ENCODE peak calls at places on chromosomes 16 and 17, in seven cellular contexts. One of them, this sample, is unnamed.

GRCh38 chr17:33234930-33235685 is 58.0 kb downstream of the ASIC2 start:
- DNase-seq in cardiac fibroblast: peak
- DNase-seq in colonic mucosa: peak
- DNase-seq in adrenal gland: peak
- DNase-seq in DND-41: no peak
- DNase-seq in PC-9: peak
- DNase-seq in AG04450: peak
- DNase-seq in this sample: peak

GRCh38 chr17:59046192-59046591 is 60.5 kb downstream of the TRIM37 start:
- DNase-seq in cardiac fibroblast: peak
- DNase-seq in colonic mucosa: no peak
- DNase-seq in adrenal gland: no peak
- DNase-seq in DND-41: no peak
- DNase-seq in PC-9: no peak
- DNase-seq in AG04450: peak
- DNase-seq in this sample: no peak

GRCh38 chr16:77277141-77277540 is 77.9 kb downstream of the SYCE1L start:
- DNase-seq in cardiac fibroblast: no peak
- DNase-seq in colonic mucosa: no peak
- DNase-seq in adrenal gland: no peak
- DNase-seq in DND-41: no peak
- DNase-seq in PC-9: no peak
- DNase-seq in AG04450: no peak
- DNase-seq in this sample: no peak

GRCh38 chr17:2025622-2026309 is 632 bp upstream of the RTN4RL1 start:
- DNase-seq in cardiac fibroblast: peak
- DNase-seq in colonic mucosa: peak
- DNase-seq in adrenal gland: peak
- DNase-seq in DND-41: peak
- DNase-seq in PC-9: peak
- DNase-seq in AG04450: no peak
- DNase-seq in this sample: no peak

GRCh38 chr16:65547799-65548446 is 426.1 kb upstream of the CDH11 start:
- DNase-seq in cardiac fibroblast: peak
- DNase-seq in colonic mucosa: no peak
- DNase-seq in adrenal gland: no peak
- DNase-seq in DND-41: no peak
- DNase-seq in PC-9: no peak
- DNase-seq in AG04450: peak
- DNase-seq in this sample: no peak

GRCh38 chr16:79170565-79171242 is 429.8 kb downstream of the MAF start:
- DNase-seq in cardiac fibroblast: no peak
- DNase-seq in colonic mucosa: no peak
- DNase-seq in adrenal gland: peak
- DNase-seq in DND-41: no peak
- DNase-seq in PC-9: no peak
- DNase-seq in AG04450: no peak
- DNase-seq in this sample: no peak

GRCh38 chr16:50692999-50693781 is at the start of gene NOD2:
- DNase-seq in cardiac fibroblast: no peak
- DNase-seq in colonic mucosa: no peak
- DNase-seq in adrenal gland: peak
- DNase-seq in DND-41: no peak
- DNase-seq in PC-9: peak
- DNase-seq in AG04450: no peak
- DNase-seq in this sample: peak

GRCh38 chr17:77875881-77876509 is 82.5 kb upstream of the TNRC6C start:
- DNase-seq in cardiac fibroblast: peak
- DNase-seq in colonic mucosa: no peak
- DNase-seq in adrenal gland: no peak
- DNase-seq in DND-41: no peak
- DNase-seq in PC-9: no peak
- DNase-seq in AG04450: no peak
- DNase-seq in this sample: peak

GRCh38 chr17:27345141-27345904 is 51.4 kb downstream of the WSB1 start:
- DNase-seq in cardiac fibroblast: no peak
- DNase-seq in colonic mucosa: no peak
- DNase-seq in adrenal gland: peak
- DNase-seq in DND-41: no peak
- DNase-seq in PC-9: no peak
- DNase-seq in AG04450: no peak
- DNase-seq in this sample: no peak

GRCh38 chr17:60391419-60392041 is 403 bp downstream of the USP32 start:
- DNase-seq in cardiac fibroblast: no peak
- DNase-seq in colonic mucosa: no peak
- DNase-seq in adrenal gland: no peak
- DNase-seq in DND-41: no peak
- DNase-seq in PC-9: no peak
- DNase-seq in AG04450: no peak
- DNase-seq in this sample: no peak

GRCh38 chr17:63841350-63842172 is 924 bp downstream of the SMARCD2 start:
- DNase-seq in cardiac fibroblast: peak
- DNase-seq in colonic mucosa: peak
- DNase-seq in adrenal gland: peak
- DNase-seq in DND-41: peak
- DNase-seq in PC-9: no peak
- DNase-seq in AG04450: no peak
- DNase-seq in this sample: peak

GRCh38 chr16:84851192-84852127 is 31.7 kb downstream of the CRISPLD2 start:
- DNase-seq in cardiac fibroblast: peak
- DNase-seq in colonic mucosa: no peak
- DNase-seq in adrenal gland: no peak
- DNase-seq in DND-41: no peak
- DNase-seq in PC-9: peak
- DNase-seq in AG04450: peak
- DNase-seq in this sample: no peak

GRCh38 chr16:66714659-66715307 is 18.2 kb upstream of the CMTM4 start:
- DNase-seq in cardiac fibroblast: no peak
- DNase-seq in colonic mucosa: peak
- DNase-seq in adrenal gland: no peak
- DNase-seq in DND-41: no peak
- DNase-seq in PC-9: no peak
- DNase-seq in AG04450: no peak
- DNase-seq in this sample: no peak

GRCh38 chr17:66549731-66550207 is 247.4 kb downstream of the PRKCA start:
- DNase-seq in cardiac fibroblast: peak
- DNase-seq in colonic mucosa: no peak
- DNase-seq in adrenal gland: no peak
- DNase-seq in DND-41: no peak
- DNase-seq in PC-9: peak
- DNase-seq in AG04450: peak
- DNase-seq in this sample: no peak

GRCh38 chr16:12231666-12232065 is 255.1 kb downstream of the SNX29 start:
- DNase-seq in cardiac fibroblast: peak
- DNase-seq in colonic mucosa: no peak
- DNase-seq in adrenal gland: no peak
- DNase-seq in DND-41: no peak
- DNase-seq in PC-9: no peak
- DNase-seq in AG04450: peak
- DNase-seq in this sample: no peak

GRCh38 chr16:87496101-87496801 is 3.4 kb upstream of the ZCCHC14 start:
- DNase-seq in cardiac fibroblast: no peak
- DNase-seq in colonic mucosa: no peak
- DNase-seq in adrenal gland: no peak
- DNase-seq in DND-41: no peak
- DNase-seq in PC-9: no peak
- DNase-seq in AG04450: no peak
- DNase-seq in this sample: peak

GRCh38 chr16:16062023-16062932 is 112.9 kb downstream of the ABCC1 start:
- DNase-seq in cardiac fibroblast: no peak
- DNase-seq in colonic mucosa: no peak
- DNase-seq in adrenal gland: no peak
- DNase-seq in DND-41: peak
- DNase-seq in PC-9: no peak
- DNase-seq in AG04450: no peak
- DNase-seq in this sample: peak

GRCh38 chr17:77572065-77572601 is 386.4 kb upstream of the TNRC6C start:
- DNase-seq in cardiac fibroblast: no peak
- DNase-seq in colonic mucosa: no peak
- DNase-seq in adrenal gland: no peak
- DNase-seq in DND-41: no peak
- DNase-seq in PC-9: no peak
- DNase-seq in AG04450: no peak
- DNase-seq in this sample: no peak

GRCh38 chr17:47663997-47664941 is 14.6 kb downstream of the KPNB1 start:
- DNase-seq in cardiac fibroblast: peak
- DNase-seq in colonic mucosa: peak
- DNase-seq in adrenal gland: peak
- DNase-seq in DND-41: peak
- DNase-seq in PC-9: peak
- DNase-seq in AG04450: no peak
- DNase-seq in this sample: peak

GRCh38 chr17:79728169-79728907 is 2.4 kb upstream of the ENPP7 start:
- DNase-seq in cardiac fibroblast: peak
- DNase-seq in colonic mucosa: peak
- DNase-seq in adrenal gland: peak
- DNase-seq in DND-41: peak
- DNase-seq in PC-9: peak
- DNase-seq in AG04450: peak
- DNase-seq in this sample: peak
- H3K4me3 ChIP-seq in cardiac fibroblast: peak
- H3K4me3 ChIP-seq in colonic mucosa: peak
- H3K4me3 ChIP-seq in adrenal gland: peak
- H3K4me3 ChIP-seq in DND-41: no peak
- H3K4me3 ChIP-seq in PC-9: no peak
- H3K4me3 ChIP-seq in AG04450: peak
- H3K4me3 ChIP-seq in this sample: no peak

GRCh38 chr16:59188029-59188428 is 453.9 kb upstream of the GOT2 start:
- DNase-seq in cardiac fibroblast: no peak
- DNase-seq in colonic mucosa: no peak
- DNase-seq in adrenal gland: no peak
- DNase-seq in DND-41: no peak
- DNase-seq in PC-9: no peak
- DNase-seq in AG04450: no peak
- DNase-seq in this sample: no peak

GRCh38 chr16:59198487-59198886 is 464.4 kb upstream of the GOT2 start:
- DNase-seq in cardiac fibroblast: no peak
- DNase-seq in colonic mucosa: no peak
- DNase-seq in adrenal gland: no peak
- DNase-seq in DND-41: no peak
- DNase-seq in PC-9: no peak
- DNase-seq in AG04450: no peak
- DNase-seq in this sample: no peak

GRCh38 chr16:59195242-59195641 is 461.1 kb upstream of the GOT2 start:
- DNase-seq in cardiac fibroblast: no peak
- DNase-seq in colonic mucosa: no peak
- DNase-seq in adrenal gland: no peak
- DNase-seq in DND-41: no peak
- DNase-seq in PC-9: no peak
- DNase-seq in AG04450: no peak
- DNase-seq in this sample: no peak

DNA sequence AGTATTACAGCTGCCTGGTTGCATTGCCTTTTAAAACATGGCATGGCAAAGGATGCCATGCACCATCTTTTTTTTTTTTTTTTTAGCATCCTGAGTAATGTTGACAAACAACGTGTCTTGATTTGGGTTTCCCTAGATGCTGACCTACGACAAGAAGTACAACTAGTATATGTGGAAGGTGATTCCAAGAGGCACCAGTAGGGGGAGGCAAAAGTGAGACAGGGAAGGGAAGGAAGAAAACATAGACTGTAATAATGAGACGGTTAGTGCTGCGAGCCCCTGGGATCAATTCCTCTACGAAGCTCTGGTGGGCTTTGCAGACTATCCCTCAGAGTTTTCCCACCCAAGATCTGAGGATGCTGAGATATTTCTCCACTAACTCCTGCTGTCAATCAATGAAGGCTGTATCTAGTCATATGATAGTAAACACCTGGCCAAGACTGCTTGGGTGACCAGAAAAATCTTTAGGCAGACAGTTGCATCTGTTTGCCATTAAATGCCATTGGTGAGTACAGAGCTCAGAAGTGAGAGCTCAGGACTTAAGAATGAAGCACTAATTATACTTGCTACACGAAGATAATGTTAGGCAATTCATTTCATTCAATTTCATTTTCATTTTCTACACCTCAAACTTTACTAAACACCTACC is 458.6 kb upstream of the GOT2 start:
- DNase-seq in cardiac fibroblast: peak
- DNase-seq in colonic mucosa: peak
- DNase-seq in adrenal gland: no peak
- DNase-seq in DND-41: peak
- DNase-seq in PC-9: peak
- DNase-seq in AG04450: no peak
- DNase-seq in this sample: peak
- TF ChIP-seq CTCF in cardiac fibroblast: peak
- TF ChIP-seq CTCF in colonic mucosa: no peak
- TF ChIP-seq CTCF in adrenal gland: peak
- TF ChIP-seq CTCF in DND-41: peak
- TF ChIP-seq CTCF in PC-9: peak
- TF ChIP-seq CTCF in AG04450: peak
- TF ChIP-seq CTCF in this sample: peak

DNA sequence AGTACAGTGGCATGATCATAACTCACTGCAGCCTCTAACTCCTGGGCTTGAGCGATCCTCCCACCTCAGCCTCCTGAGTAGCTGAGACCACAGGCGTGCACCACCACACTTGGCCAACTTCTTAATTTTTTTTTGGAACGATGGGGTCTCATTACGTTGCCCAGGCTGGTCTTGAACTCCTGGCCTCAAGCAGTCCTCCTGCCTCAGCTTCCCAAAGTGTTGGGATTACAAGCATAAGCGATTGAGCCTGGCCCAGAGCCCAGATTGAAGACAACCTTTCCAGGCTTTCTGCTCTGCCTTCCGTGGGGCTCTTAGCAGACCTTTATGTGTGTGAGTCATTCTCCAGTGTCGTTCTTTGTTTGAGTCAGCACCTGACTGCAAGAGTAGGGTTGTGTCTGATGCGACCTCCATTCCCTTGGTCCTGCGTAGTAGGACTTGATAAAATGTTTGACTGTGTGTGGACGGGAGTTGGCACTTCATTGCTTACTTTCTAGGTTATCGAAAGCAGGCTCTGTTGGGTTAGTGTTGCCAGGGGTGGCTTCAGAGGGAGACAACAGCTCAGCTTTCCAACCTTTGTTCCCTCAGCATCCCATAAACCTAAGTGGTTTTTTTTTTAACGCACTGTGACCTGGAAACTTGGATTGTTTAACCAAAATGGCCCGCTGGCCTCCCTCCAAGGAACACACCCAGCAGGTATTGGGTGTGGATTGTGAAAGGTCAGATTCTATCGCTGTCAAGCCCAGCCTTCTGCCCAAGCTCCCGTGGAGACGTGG is 26.4 kb downstream of the EEF2K start:
- DNase-seq in cardiac fibroblast: peak
- DNase-seq in colonic mucosa: peak
- DNase-seq in adrenal gland: no peak
- DNase-seq in DND-41: no peak
- DNase-seq in PC-9: peak
- DNase-seq in AG04450: no peak
- DNase-seq in this sample: peak
- H3K4me3 ChIP-seq in cardiac fibroblast: no peak
- H3K4me3 ChIP-seq in colonic mucosa: no peak
- H3K4me3 ChIP-seq in adrenal gland: no peak
- H3K4me3 ChIP-seq in DND-41: no peak
- H3K4me3 ChIP-seq in PC-9: peak
- H3K4me3 ChIP-seq in AG04450: no peak
- H3K4me3 ChIP-seq in this sample: no peak

DNA sequence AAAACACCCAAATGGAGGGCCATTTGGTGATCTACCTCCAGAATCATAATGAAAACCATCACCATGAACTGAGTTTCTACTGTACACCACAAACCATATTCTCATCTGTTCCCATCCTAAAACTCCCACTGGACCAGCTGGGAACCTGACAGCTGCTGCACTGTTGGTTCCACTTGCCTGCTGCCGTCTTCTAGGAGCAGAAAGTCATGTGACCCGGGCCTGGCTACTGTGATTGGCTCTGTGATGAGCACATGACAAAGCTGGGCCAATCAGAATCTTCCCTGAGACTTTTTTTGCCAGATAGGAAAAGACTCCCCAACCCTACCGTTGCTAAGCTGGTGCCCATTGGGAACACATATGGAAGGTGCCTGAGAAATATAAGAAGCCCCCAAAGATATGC is 264.2 kb downstream of the MRTFB start:
- DNase-seq in cardiac fibroblast: no peak
- DNase-seq in colonic mucosa: no peak
- DNase-seq in adrenal gland: no peak
- DNase-seq in DND-41: no peak
- DNase-seq in PC-9: no peak
- DNase-seq in AG04450: no peak
- DNase-seq in this sample: peak
- TF ChIP-seq CTCF in cardiac fibroblast: no peak
- TF ChIP-seq CTCF in colonic mucosa: no peak
- TF ChIP-seq CTCF in adrenal gland: no peak
- TF ChIP-seq CTCF in DND-41: no peak
- TF ChIP-seq CTCF in PC-9: no peak
- TF ChIP-seq CTCF in AG04450: no peak
- TF ChIP-seq CTCF in this sample: no peak

This sample was measured in GM12865.